ENCODE peak calls at places on chromosomes 4 and X, in four cellular contexts. G is activated T-cell treated with anti-CD3 and anti-CD28 coated beads for 1 hour, K is M059J, L is ecto neural progenitor cell. J is an unnamed sample.

GRCh38 chr4:101200561-101200960 is 146.8 kb downstream of the PPP3CA start:
- DNase-seq in K (peak), G (no peak), L (no peak), J (no peak)

GRCh38 chr4:53307819-53308773 is 57.8 kb downstream of the SCFD2 start:
- DNase-seq in L (no peak), K (no peak), G (no peak), J (no peak)

GRCh38 chr4:48635310-48635709 is 144.8 kb downstream of the FRYL start:
- DNase-seq in G (no peak), K (peak), L (no peak), J (no peak)

GRCh38 chr4:174214102-174214878 is 69.2 kb downstream of the FBXO8 start:
- DNase-seq in K (no peak), L (peak), G (no peak), J (peak)

GRCh38 chr4:185343726-185344581 is 51.8 kb downstream of the LRP2BP start:
- DNase-seq in G (no peak), L (no peak), K (peak), J (no peak)

GRCh38 chr4:110172972-110173371 is 25.4 kb downstream of the ELOVL6 start:
- DNase-seq in K (no peak), G (no peak), L (no peak), J (no peak)

GRCh38 chr4:124414641-124415040 is 297.9 kb downstream of the ANKRD50 start:
- DNase-seq in G (no peak), K (no peak), L (no peak), J (no peak)

GRCh38 chr4:1137063-1137771 is 23.9 kb upstream of the RNF212 start:
- DNase-seq in L (no peak), K (no peak), G (no peak), J (no peak)

GRCh38 chrX:12753366-12753765 is 37.8 kb upstream of the PRPS2 start:
- DNase-seq in G (no peak), L (no peak), K (peak), J (no peak)

GRCh38 chr4:167028976-167029375 is 205.3 kb downstream of the SPOCK3 start:
- DNase-seq in G (no peak), L (no peak), K (no peak), J (no peak)

GRCh38 chr4:97978791-97979488 is 164.3 kb downstream of the STPG2 start:
- DNase-seq in G (no peak), K (no peak), L (no peak), J (no peak)

GRCh38 chr4:175034986-175035705 is 117.0 kb downstream of the ADAM29 start:
- DNase-seq in L (no peak), G (no peak), K (peak), J (no peak)

GRCh38 chr4:150181536-150181935 is 103.3 kb downstream of the DCLK2 start:
- DNase-seq in G (no peak), L (no peak), K (peak), J (no peak)

GRCh38 chr4:138919094-138919936 is 96.3 kb upstream of the NOCT start:
- DNase-seq in G (peak), L (peak), K (peak), J (peak)

J was measured in H9.